ENCODE peak calls at places on chromosomes 7 and 10, in seven cellular contexts. One of them, this sample, is unnamed.

GRCh38 chr10:79985481-79986072 is 36.7 kb upstream of the SFTPD start:
- DNase-seq in GM06990: no peak
- DNase-seq in colonic mucosa: no peak
- DNase-seq in coronary artery: no peak
- DNase-seq in upper lobe of right lung: no peak
- DNase-seq in B cell: no peak
- DNase-seq in fibroblast of lung: no peak
- DNase-seq in this sample: no peak

GRCh38 chr7:94654764-94655561 is 970 bp downstream of the SGCE start:
- DNase-seq in GM06990: peak
- DNase-seq in fibroblast of lung: peak
- DNase-seq in B cell: no peak
- DNase-seq in coronary artery: no peak
- DNase-seq in upper lobe of right lung: no peak
- DNase-seq in colonic mucosa: no peak
- DNase-seq in this sample: no peak

GRCh38 chr7:92496876-92497275 is 19.1 kb upstream of the ERVW-1 start:
- DNase-seq in coronary artery: no peak
- DNase-seq in B cell: no peak
- DNase-seq in fibroblast of lung: no peak
- DNase-seq in colonic mucosa: no peak
- DNase-seq in GM06990: no peak
- DNase-seq in upper lobe of right lung: no peak
- DNase-seq in this sample: no peak

GRCh38 chr10:5252177-5253037 is 55.8 kb downstream of the AKR1C4 start:
- DNase-seq in fibroblast of lung: no peak
- DNase-seq in GM06990: no peak
- DNase-seq in upper lobe of right lung: no peak
- DNase-seq in B cell: no peak
- DNase-seq in colonic mucosa: no peak
- DNase-seq in coronary artery: no peak
- DNase-seq in this sample: no peak

GRCh38 chr7:95602421-95602820 is 6.1 kb upstream of the PDK4 start:
- DNase-seq in GM06990: no peak
- DNase-seq in coronary artery: no peak
- DNase-seq in B cell: no peak
- DNase-seq in colonic mucosa: no peak
- DNase-seq in fibroblast of lung: no peak
- DNase-seq in upper lobe of right lung: no peak
- DNase-seq in this sample: no peak

GRCh38 chr10:63388421-63389031 is 77.3 kb downstream of the JMJD1C start:
- DNase-seq in B cell: no peak
- DNase-seq in fibroblast of lung: no peak
- DNase-seq in coronary artery: no peak
- DNase-seq in upper lobe of right lung: no peak
- DNase-seq in GM06990: no peak
- DNase-seq in colonic mucosa: no peak
- DNase-seq in this sample: peak

GRCh38 chr7:79046061-79046460 is 407.4 kb downstream of the MAGI2 start:
- DNase-seq in upper lobe of right lung: no peak
- DNase-seq in fibroblast of lung: no peak
- DNase-seq in GM06990: no peak
- DNase-seq in coronary artery: no peak
- DNase-seq in B cell: no peak
- DNase-seq in colonic mucosa: no peak
- DNase-seq in this sample: no peak

GRCh38 chr10:34438741-34439140 is 376.4 kb downstream of the PARD3 start:
- DNase-seq in fibroblast of lung: no peak
- DNase-seq in upper lobe of right lung: no peak
- DNase-seq in coronary artery: no peak
- DNase-seq in colonic mucosa: no peak
- DNase-seq in B cell: no peak
- DNase-seq in GM06990: no peak
- DNase-seq in this sample: no peak

GRCh38 chr10:28818645-28819036 is 141.3 kb downstream of the BAMBI start:
- DNase-seq in fibroblast of lung: peak
- DNase-seq in B cell: no peak
- DNase-seq in colonic mucosa: no peak
- DNase-seq in coronary artery: no peak
- DNase-seq in upper lobe of right lung: no peak
- DNase-seq in GM06990: no peak
- DNase-seq in this sample: no peak
- TF ChIP-seq CTCF in fibroblast of lung: no peak
- TF ChIP-seq CTCF in B cell: no peak
- TF ChIP-seq CTCF in colonic mucosa: no peak
- TF ChIP-seq CTCF in coronary artery: no peak
- TF ChIP-seq CTCF in upper lobe of right lung: no peak
- TF ChIP-seq CTCF in GM06990: no peak
- TF ChIP-seq CTCF in this sample: no peak

GRCh38 chr10:77493239-77493806 is 144.3 kb downstream of the KCNMA1 start:
- DNase-seq in coronary artery: no peak
- DNase-seq in GM06990: peak
- DNase-seq in upper lobe of right lung: no peak
- DNase-seq in colonic mucosa: no peak
- DNase-seq in B cell: no peak
- DNase-seq in fibroblast of lung: no peak
- DNase-seq in this sample: no peak

GRCh38 chr10:77490915-77491314 is 146.7 kb downstream of the KCNMA1 start:
- DNase-seq in coronary artery: no peak
- DNase-seq in colonic mucosa: no peak
- DNase-seq in fibroblast of lung: no peak
- DNase-seq in upper lobe of right lung: no peak
- DNase-seq in GM06990: no peak
- DNase-seq in B cell: no peak
- DNase-seq in this sample: no peak

GRCh38 chr10:77496941-77497420 is 140.6 kb downstream of the KCNMA1 start:
- DNase-seq in upper lobe of right lung: no peak
- DNase-seq in coronary artery: no peak
- DNase-seq in colonic mucosa: no peak
- DNase-seq in fibroblast of lung: no peak
- DNase-seq in GM06990: no peak
- DNase-seq in B cell: no peak
- DNase-seq in this sample: no peak

GRCh38 chr10:77494789-77495541 is 142.6 kb downstream of the KCNMA1 start:
- DNase-seq in upper lobe of right lung: no peak
- DNase-seq in GM06990: peak
- DNase-seq in colonic mucosa: no peak
- DNase-seq in coronary artery: no peak
- DNase-seq in fibroblast of lung: no peak
- DNase-seq in B cell: no peak
- DNase-seq in this sample: no peak

DNA sequence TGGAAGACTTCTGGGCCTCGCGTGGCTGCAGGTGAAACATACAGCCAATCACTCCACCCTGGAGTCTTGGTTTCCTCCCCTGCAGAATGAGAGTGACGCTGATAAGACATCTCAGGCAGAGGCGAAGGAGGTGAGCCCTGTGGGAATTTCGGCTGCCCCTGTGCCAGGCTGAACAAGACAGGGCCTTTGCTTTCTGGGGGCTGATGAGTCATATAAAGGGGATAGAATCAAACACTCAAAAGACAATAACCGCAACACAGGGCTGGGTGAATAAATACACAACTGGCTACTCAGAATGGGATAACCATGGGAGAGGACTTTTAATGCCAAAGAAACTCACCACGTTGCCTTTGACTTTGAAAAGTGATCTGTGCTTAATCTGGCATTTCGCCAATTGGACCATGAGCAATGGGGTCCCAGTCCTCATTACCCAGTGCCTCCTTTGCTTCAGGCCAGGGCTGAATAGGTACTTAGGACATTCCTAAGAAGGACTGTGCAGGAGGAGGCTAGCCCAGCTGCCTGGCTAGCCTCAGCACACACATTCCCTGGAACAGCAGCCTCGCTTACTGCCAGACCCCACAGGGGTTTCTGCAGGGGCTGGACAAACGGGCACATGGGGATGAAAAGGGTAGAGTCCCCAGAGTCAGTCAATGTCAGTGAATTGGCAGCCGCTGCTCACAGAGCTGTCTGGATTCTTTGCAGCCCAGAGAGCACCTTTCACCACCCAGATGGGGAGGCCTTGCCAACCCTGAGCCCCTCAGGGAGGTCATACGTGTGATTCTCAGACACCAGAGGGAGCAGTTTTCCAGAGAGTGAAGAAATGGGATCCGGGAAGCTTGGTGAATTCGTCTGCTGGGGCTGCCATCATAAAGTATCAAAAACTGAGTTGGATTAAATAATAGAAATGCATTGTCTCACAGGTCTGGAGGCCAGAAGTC is 143.5 kb downstream of the KCNMA1 start:
- DNase-seq in B cell: no peak
- DNase-seq in fibroblast of lung: peak
- DNase-seq in colonic mucosa: no peak
- DNase-seq in coronary artery: no peak
- DNase-seq in GM06990: peak
- DNase-seq in upper lobe of right lung: no peak
- DNase-seq in this sample: no peak
- TF ChIP-seq CTCF in B cell: no peak
- TF ChIP-seq CTCF in fibroblast of lung: peak
- TF ChIP-seq CTCF in colonic mucosa: no peak
- TF ChIP-seq CTCF in coronary artery: no peak
- TF ChIP-seq CTCF in GM06990: no peak
- TF ChIP-seq CTCF in upper lobe of right lung: peak
- TF ChIP-seq CTCF in this sample: no peak

GRCh38 chr7:45078199-45078681 is 10.5 kb downstream of the NACAD start:
- DNase-seq in coronary artery: no peak
- DNase-seq in GM06990: no peak
- DNase-seq in fibroblast of lung: no peak
- DNase-seq in colonic mucosa: no peak
- DNase-seq in B cell: no peak
- DNase-seq in upper lobe of right lung: no peak
- DNase-seq in this sample: no peak
- TF ChIP-seq CTCF in coronary artery: no peak
- TF ChIP-seq CTCF in GM06990: peak
- TF ChIP-seq CTCF in fibroblast of lung: no peak
- TF ChIP-seq CTCF in colonic mucosa: no peak
- TF ChIP-seq CTCF in B cell: no peak
- TF ChIP-seq CTCF in upper lobe of right lung: no peak
- TF ChIP-seq CTCF in this sample: no peak

DNA sequence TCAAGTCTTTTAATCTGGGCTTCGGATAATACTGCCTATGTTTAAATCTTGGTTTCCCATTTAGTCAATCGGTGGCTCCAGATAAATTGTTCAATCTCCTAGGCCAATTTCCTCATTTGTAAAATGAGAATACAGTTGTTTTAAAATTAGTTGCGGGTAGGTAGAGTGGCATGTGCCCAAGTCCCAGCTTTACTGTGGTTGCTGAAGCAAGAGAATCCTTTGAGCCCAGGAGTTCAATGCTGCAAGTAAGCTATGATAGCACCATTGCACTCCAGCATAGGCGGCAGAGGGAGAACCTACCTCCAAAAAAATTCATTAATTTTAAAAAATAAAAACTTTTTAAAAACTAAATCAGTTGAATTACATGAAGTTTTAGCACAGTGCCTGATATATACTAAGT is 7.3 kb downstream of the RNF216 start:
- DNase-seq in GM06990: no peak
- DNase-seq in coronary artery: no peak
- DNase-seq in colonic mucosa: no peak
- DNase-seq in upper lobe of right lung: no peak
- DNase-seq in fibroblast of lung: no peak
- DNase-seq in B cell: no peak
- DNase-seq in this sample: no peak
- TF ChIP-seq CTCF in GM06990: no peak
- TF ChIP-seq CTCF in coronary artery: no peak
- TF ChIP-seq CTCF in colonic mucosa: no peak
- TF ChIP-seq CTCF in upper lobe of right lung: no peak
- TF ChIP-seq CTCF in fibroblast of lung: no peak
- TF ChIP-seq CTCF in B cell: no peak
- TF ChIP-seq CTCF in this sample: no peak

This sample was measured in GM10248.